ENCODE peak calls at places on chromosomes 7 and 10, in eight cellular contexts. I is RPMI7951, S is Daoy, X is ELR, P is colonic mucosa, V is NCI-H1436, B is H7, M is HL-60. O is an unnamed sample.
A peak's percentile ranks its signal among the peaks of the same experiment; 100 is the strongest.

GRCh38 chr10:75505840-75506506 is 74.5 kb downstream of the LRMDA start:
- DNase-seq in M (no peak), X (no peak), V (no peak), P (no peak), I (no peak), B (no peak), S (no peak), O (no peak)

GRCh38 chr10:67772894-67773511 is 65.0 kb downstream of the DNAJC12 start:
- DNase-seq in I (no peak), B (no peak), M (peak; percentile 68), V (no peak), S (no peak), X (peak; percentile 54), P (no peak), O (no peak)

GRCh38 chr7:4931932-4932331 is 27.1 kb downstream of the MMD2 start:
- DNase-seq in B (peak; percentile 77), M (no peak), S (peak; percentile 63), X (peak; percentile 14), I (peak; percentile 22), P (no peak), V (peak; percentile 70), O (no peak)

GRCh38 chr7:2175514-2175913 is 57.2 kb downstream of the MAD1L1 start:
- DNase-seq in I (peak; percentile 100), P (no peak), V (no peak), M (no peak), B (peak; percentile 55), X (peak; percentile 96), S (peak; percentile 90), O (no peak)

GRCh38 chr10:70223728-70224127 is 9.5 kb downstream of the PPA1 start:
- DNase-seq in I (no peak), S (no peak), B (no peak), M (no peak), V (no peak), P (no peak), X (no peak), O (no peak)

GRCh38 chr10:75679546-75679945 is 248.1 kb downstream of the LRMDA start:
- DNase-seq in P (no peak), S (no peak), V (no peak), I (no peak), X (no peak), B (no peak), M (no peak), O (no peak)

GRCh38 chr10:92031580-92031979 is 108.0 kb downstream of the BTAF1 start:
- DNase-seq in P (no peak), X (no peak), B (no peak), S (no peak), I (no peak), M (no peak), V (no peak), O (no peak)

GRCh38 chr10:13046861-13047528 is 45.5 kb upstream of the CCDC3 start:
- DNase-seq in S (no peak), I (no peak), B (no peak), M (no peak), V (peak; percentile 1), X (no peak), P (no peak), O (no peak)

GRCh38 chr7:112546723-112547513 is 66.1 kb downstream of the LSMEM1 start:
- DNase-seq in M (no peak), S (peak; percentile 69), I (peak; percentile 12), X (peak; percentile 19), P (no peak), B (peak; percentile 19), V (no peak), O (no peak)

GRCh38 chr7:127252736-127253288 is at the start of gene GRM8:
- DNase-seq in X (peak; percentile 47), I (peak; percentile 46), M (no peak), B (peak; percentile 93), V (peak; percentile 59), S (peak; percentile 80), P (peak; percentile 40), O (no peak)

GRCh38 chr10:4704034-4704545 is 121.9 kb upstream of the AKR1E2 start:
- DNase-seq in V (no peak), X (peak; percentile 99), B (no peak), P (no peak), S (peak; percentile 93), M (no peak), I (peak; percentile 100), O (no peak)

GRCh38 chr7:111424768-111425167 is 137.5 kb downstream of the IMMP2L start:
- DNase-seq in V (no peak), B (no peak), M (no peak), I (peak; percentile 6), P (no peak), X (peak; percentile 73), S (peak; percentile 44), O (no peak)

GRCh38 chr10:105239311-105240215 is 598.5 kb downstream of the SORCS3 start:
- DNase-seq in S (no peak), I (no peak), M (no peak), V (no peak), P (no peak), X (no peak), B (no peak), O (no peak)

GRCh38 chr7:6536899-6537298 is 14.4 kb downstream of the GRID2IP start:
- DNase-seq in X (peak; percentile 25), V (peak; percentile 50), B (peak; percentile 99), S (peak; percentile 44), M (no peak), I (no peak), P (no peak), O (no peak)

GRCh38 chr7:108004220-108005142 is 1.5 kb upstream of the LAMB1 start:
- DNase-seq in S (peak; percentile 56), P (peak; percentile 59), X (peak; percentile 51), M (no peak), V (no peak), I (peak; percentile 71), B (peak; percentile 58), O (no peak)

GRCh38 chr10:18060217-18060616 is 80.0 kb upstream of the CACNB2 start:
- DNase-seq in B (no peak), V (no peak), S (no peak), P (no peak), M (no peak), I (no peak), X (no peak), O (no peak)

GRCh38 chr7:71829499-71829898 is 582.6 kb downstream of the CALN1 start:
- DNase-seq in P (no peak), X (no peak), M (no peak), S (no peak), B (no peak), V (no peak), I (no peak), O (no peak)

GRCh38 chr10:119364941-119365340 is 157.6 kb downstream of the GRK5 start:
- DNase-seq in P (no peak), B (no peak), S (no peak), M (no peak), X (no peak), I (no peak), V (no peak), O (no peak)

GRCh38 chr10:113470372-113471240 is 82.2 kb upstream of the HABP2 start:
- DNase-seq in P (no peak), S (no peak), B (no peak), X (no peak), V (no peak), I (no peak), M (no peak), O (no peak)

GRCh38 chr7:36474283-36475010 is 84.8 kb downstream of the ANLN start:
- DNase-seq in S (peak; percentile 88), X (peak; percentile 77), I (peak; percentile 85), P (no peak), B (no peak), V (no peak), M (no peak), O (no peak)

GRCh38 chr10:29811751-29812427 is 177.1 kb upstream of the SVIL start:
- DNase-seq in V (no peak), M (no peak), B (no peak), P (peak; percentile 26), X (peak; percentile 67), I (peak; percentile 95), S (peak; percentile 79), O (no peak)

GRCh38 chr7:19749658-19750057 is 23.8 kb downstream of the TMEM196 start:
- DNase-seq in P (no peak), B (no peak), V (no peak), I (peak; percentile 64), X (peak; percentile 33), M (no peak), S (peak; percentile 39), O (no peak)

GRCh38 chr7:48875300-48875916 is 48.9 kb upstream of the CDC14C start:
- DNase-seq in B (peak; percentile 9), X (peak; percentile 8), P (peak; percentile 28), S (no peak), M (no peak), V (no peak), I (peak; percentile 33), O (no peak)